ENCODE peak calls at places on chromosomes 4 and X, in six cellular contexts. R is thoracic aorta, Q is LNCaP clone FGC, S is kidney epithelial cell, I is SK-N-SH, P is heart right ventricle. E is an unnamed sample.

GRCh38 chrX:132968282-132968681 is 9.9 kb upstream of the HS6ST2 start:
- DNase-seq in R (no peak), Q (no peak), S (no peak), I (no peak), P (no peak), E (no peak)

GRCh38 chr4:125837493-125838238 is 522.9 kb downstream of the FAT4 start:
- DNase-seq in R (no peak), Q (no peak), S (no peak), I (no peak), P (no peak), E (no peak)

GRCh38 chr4:6568689-6569332 is 6.2 kb upstream of the MAN2B2 start:
- DNase-seq in R (no peak), Q (no peak), S (no peak), I (no peak), P (no peak), E (no peak)

GRCh38 chr4:87589531-87589930 is 18.8 kb upstream of the DSPP start:
- DNase-seq in R (no peak), Q (no peak), S (peak; percentile 87), I (no peak), P (no peak), E (peak; percentile 6)

GRCh38 chr4:159216834-159217233 is 114.0 kb downstream of the RAPGEF2 start:
- DNase-seq in R (no peak), Q (no peak), S (no peak), I (no peak), P (no peak), E (no peak)

GRCh38 chr4:52894408-52894807 is 32.3 kb downstream of the RASL11B start:
- DNase-seq in R (no peak), Q (no peak), S (no peak), I (no peak), P (no peak), E (peak; percentile 17)

GRCh38 chrX:53047228-53047627 is 1.4 kb upstream of the GPR173 start:
- DNase-seq in R (no peak), Q (no peak), S (no peak), I (peak; percentile 40), P (no peak), E (no peak)

GRCh38 chr4:73904491-73904890 is 35.3 kb downstream of the CXCL1 start:
- DNase-seq in R (no peak), Q (no peak), S (no peak), I (no peak), P (no peak), E (no peak)

GRCh38 chr4:98092833-98093439 is 50.3 kb downstream of the STPG2 start:
- DNase-seq in R (no peak), Q (peak; percentile 3), S (no peak), I (no peak), P (no peak), E (peak; percentile 3)

GRCh38 chrX:134431894-134432293 is 28.1 kb upstream of the HPRT1 start:
- DNase-seq in R (no peak), Q (no peak), S (peak; percentile 25), I (no peak), P (no peak), E (peak; percentile 16)

GRCh38 chr4:157223446-157223845 is 2.9 kb downstream of the GRIA2 start:
- DNase-seq in R (no peak), Q (no peak), S (no peak), I (no peak), P (no peak), E (no peak)

GRCh38 chrX:39760930-39761329 is 336.8 kb downstream of the BCOR start:
- DNase-seq in R (no peak), Q (no peak), S (no peak), I (no peak), P (no peak), E (no peak)

GRCh38 chr4:51870441-51871188 is 27.7 kb downstream of the DCUN1D4 start:
- DNase-seq in R (no peak), Q (no peak), S (no peak), I (no peak), P (no peak), E (no peak)

GRCh38 chr4:25743971-25744370 is 88.3 kb downstream of the SLC34A2 start:
- DNase-seq in R (no peak), Q (no peak), S (no peak), I (no peak), P (no peak), E (no peak)

E was measured in HFF-Myc.